ENCODE peak calls at places on chromosomes 13 and 19, in nine cellular contexts. T is pancreas, Z is keratinocyte, Y is uterus, W is heart right ventricle, B is upper lobe of right lung, I is GM23248, Q is mesenchymal stem cell, U is ovary. N is an unnamed sample. For H3K27me3, the result is how much of the 10 kb centered on the place peaks cover.

GRCh38 chr13:50133277-50133953 is 118.2 kb downstream of the KCNRG start:
- DNase-seq in Z (no peak), Q (no peak), I (no peak), T (no peak), W (no peak), Y (no peak), B (no peak), U (no peak), N (no peak)

GRCh38 chr19:29404951-29405727 is 120.7 kb upstream of the VSTM2B start:
- DNase-seq in Z (no peak), Q (no peak), I (peak), T (no peak), Y (peak), U (peak), W (no peak), B (no peak), N (no peak)

GRCh38 chr19:55156202-55157063 is 1.1 kb downstream of the TNNI3 start:
- DNase-seq in B (peak), W (peak), Q (peak), Z (no peak), T (peak), I (peak), U (no peak), Y (no peak), N (no peak)

GRCh38 chr13:22744688-22745452 is 435.9 kb upstream of the SGCG start:
- DNase-seq in B (no peak), U (no peak), Y (no peak), Q (no peak), W (no peak), I (no peak), T (no peak), Z (no peak), N (no peak)

GRCh38 chr13:46149272-46150133 is 32.5 kb downstream of the LCP1 start:
- DNase-seq in Y (no peak), Q (no peak), B (no peak), Z (no peak), T (no peak), U (no peak), W (no peak), I (peak), N (no peak)

GRCh38 chr19:48591021-48591420 is 15.5 kb upstream of the SPACA4 start:
- DNase-seq in I (peak), Q (peak), B (no peak), Y (no peak), Z (no peak), U (no peak), W (no peak), T (no peak), N (no peak)

GRCh38 chr13:98653471-98653985 is 76.6 kb upstream of the STK24 start:
- DNase-seq in B (peak), U (peak), Y (peak), I (peak), Q (peak), W (peak), T (peak), Z (no peak), N (peak)

GRCh38 chr13:111031531-111031961 is 83.6 kb upstream of the ARHGEF7 start:
- DNase-seq in U (no peak), T (no peak), B (no peak), Q (peak), Y (no peak), W (no peak), Z (no peak), I (peak), N (peak)

GRCh38 chr13:95117092-95117491 is 184.2 kb downstream of the ABCC4 start:
- DNase-seq in Q (no peak), U (no peak), B (no peak), Z (no peak), I (no peak), W (no peak), T (no peak), Y (no peak), N (no peak)

GRCh38 chr19:38721977-38722773 is 22.1 kb downstream of the CAPN12 start:
- DNase-seq in W (peak), Q (no peak), Y (no peak), Z (no peak), B (no peak), I (no peak), T (no peak), U (no peak), N (peak)

GRCh38 chr19:35715355-35715809 is 2.4 kb upstream of the KMT2B start:
- DNase-seq in U (no peak), Q (no peak), W (no peak), Y (no peak), T (no peak), B (no peak), Z (no peak), I (no peak), N (no peak)

DNA sequence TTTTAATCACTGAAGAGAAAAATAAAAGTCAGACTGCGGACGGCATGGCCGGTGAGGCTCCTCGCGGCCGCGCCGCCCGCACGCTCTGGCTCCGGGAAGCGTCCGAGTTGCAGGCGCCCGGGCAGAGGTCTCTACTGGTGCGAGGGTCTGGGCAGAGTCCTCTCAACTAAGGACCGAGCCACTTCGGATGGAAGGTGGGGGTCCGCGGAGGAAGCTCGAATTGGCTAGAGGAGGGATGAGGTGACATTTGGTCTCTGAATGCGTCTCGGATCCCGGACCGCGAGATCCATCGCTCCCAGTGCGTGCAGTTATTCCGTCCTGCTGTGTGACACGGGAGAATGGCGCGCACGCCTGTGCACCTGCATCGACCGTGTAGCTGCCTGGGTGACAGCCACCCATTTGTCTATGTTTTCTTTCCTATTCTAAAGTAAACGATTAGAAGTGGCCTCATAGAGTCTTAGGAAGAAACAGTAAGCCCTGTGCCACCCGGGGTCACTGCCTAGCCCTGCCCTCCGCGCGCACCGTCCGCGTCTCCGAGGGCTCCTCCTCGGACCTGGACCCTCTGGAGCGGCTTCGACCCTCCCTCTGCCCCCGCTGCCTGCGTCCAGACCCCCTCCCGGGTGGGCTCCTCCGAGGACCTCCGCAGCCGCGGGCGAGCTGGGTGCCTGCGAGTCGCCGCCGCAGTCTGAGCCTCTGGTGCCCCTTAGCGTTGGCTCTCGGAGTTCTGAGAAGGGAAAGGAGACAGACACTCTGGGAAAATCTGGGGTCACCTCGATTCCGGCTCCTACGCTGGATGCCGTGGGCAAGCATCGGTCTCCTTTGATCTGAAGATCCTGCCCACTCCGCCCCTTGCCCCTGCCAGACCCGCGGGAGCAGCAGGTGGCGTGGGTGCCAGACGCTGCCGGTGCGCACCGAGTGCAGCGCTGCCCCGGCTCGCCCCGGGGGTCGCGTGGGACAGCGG is 347.4 kb downstream of the LIG4 start:
- DNase-seq in U (no peak), I (peak), Y (no peak), Q (peak), B (peak), W (peak), T (peak), Z (no peak), N (peak)
- H3K27me3 ChIP-seq in U (under half), I (under half), Y (under half), Q (under half), B (half or more), W (half or more), T (under half), Z (under half), N (under half)

GRCh38 chr13:112071011-112071901 is 4.3 kb downstream of the SOX1 start:
- DNase-seq in B (no peak), I (no peak), Y (no peak), Q (no peak), Z (no peak), U (no peak), T (no peak), W (no peak), N (no peak)
- H3K27me3 ChIP-seq in B (half or more), I (half or more), Y (under half), Q (half or more), Z (half or more), U (under half), T (under half), W (half or more), N (under half)

GRCh38 chr19:6045108-6045507 is 65.2 kb downstream of the RFX2 start:
- DNase-seq in Q (no peak), I (no peak), Y (peak), B (no peak), W (no peak), U (no peak), T (no peak), Z (no peak), N (no peak)

GRCh38 chr19:6044056-6044805 is 66.1 kb downstream of the RFX2 start:
- DNase-seq in T (no peak), I (no peak), B (no peak), Z (no peak), W (no peak), U (no peak), Y (peak), Q (no peak), N (no peak)

GRCh38 chr19:6041991-6042421 is 64.1 kb upstream of the RANBP3 start:
- DNase-seq in Z (no peak), U (peak), B (no peak), W (no peak), Q (no peak), T (no peak), Y (peak), I (no peak), N (no peak)

GRCh38 chr19:6041071-6041470 is 63.1 kb upstream of the RANBP3 start:
- DNase-seq in T (no peak), Q (no peak), Y (peak), W (no peak), Z (no peak), I (no peak), B (no peak), U (no peak), N (no peak)

DNA sequence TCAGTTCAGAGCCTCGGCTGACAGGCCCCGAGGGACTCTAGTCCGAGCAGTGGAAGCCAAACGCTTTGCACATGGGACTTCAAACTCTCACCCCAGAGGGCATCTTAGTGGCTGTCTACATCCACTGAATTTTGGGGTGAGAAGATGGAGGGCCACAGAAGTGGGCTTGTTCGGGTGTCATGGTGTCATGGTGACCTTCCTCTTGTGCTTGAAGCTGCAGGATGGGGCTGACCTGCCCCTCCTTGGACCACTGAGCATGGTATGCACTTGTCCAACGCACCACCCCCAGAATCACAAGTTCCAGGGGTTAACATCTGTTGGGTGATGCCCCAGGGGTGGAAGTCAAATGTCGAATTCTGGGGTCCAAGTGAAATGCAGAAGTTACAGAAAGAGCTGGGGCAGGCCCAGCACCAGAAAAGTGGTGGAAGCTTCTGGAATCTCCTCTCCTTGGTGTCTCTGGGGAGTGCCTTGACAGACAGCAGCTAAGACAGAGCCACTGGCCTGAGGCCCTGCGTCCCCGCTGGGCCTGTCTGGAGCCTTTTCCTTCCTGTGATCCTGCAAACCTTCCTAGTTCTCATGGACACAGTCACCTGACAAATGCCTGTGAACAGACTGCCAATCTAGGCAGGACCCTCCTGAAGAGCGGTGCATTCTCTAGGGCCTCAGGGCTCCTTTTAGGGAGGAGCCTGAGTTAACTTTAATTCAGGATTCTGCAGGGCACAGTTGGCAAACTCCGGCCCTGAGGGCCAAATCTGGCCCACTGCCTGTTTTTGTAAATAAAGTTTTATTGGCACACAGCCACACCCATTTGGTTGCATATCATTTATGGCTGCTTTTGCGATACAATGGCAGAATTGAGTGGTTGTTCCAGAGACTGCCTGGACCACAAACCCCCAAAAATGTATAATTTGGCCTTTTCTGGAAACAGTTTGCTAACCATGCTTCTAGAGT is 65.1 kb upstream of the RANBP3 start:
- DNase-seq in Z (no peak), T (no peak), B (no peak), Q (no peak), I (no peak), Y (peak), W (no peak), U (no peak), N (no peak)
- H3K27me3 ChIP-seq in Z (under half), T (under half), B (under half), Q (under half), I (under half), Y (under half), W (under half), U (under half), N (under half)

DNA sequence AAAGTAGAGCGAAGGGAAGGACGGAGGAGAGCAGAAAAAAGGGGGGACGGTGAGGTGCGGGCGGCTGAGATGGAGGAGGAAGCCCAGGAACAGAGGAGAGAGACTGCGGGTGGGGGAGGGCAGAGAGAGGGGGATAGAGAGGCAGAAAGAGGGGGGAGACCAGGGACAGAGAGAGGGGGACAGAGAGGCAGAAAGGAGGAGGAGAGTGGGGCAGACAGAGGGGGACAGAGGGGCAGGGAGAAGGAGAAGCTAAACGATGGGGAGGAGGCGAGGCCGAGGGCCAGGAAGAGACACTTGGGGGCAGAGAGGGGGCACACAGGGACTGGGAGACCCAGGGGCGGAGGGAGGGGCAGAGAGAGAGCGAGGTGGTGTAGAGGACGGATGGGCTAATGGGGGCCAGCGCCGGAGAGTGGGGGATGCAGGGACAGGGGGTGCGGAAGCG is 711 bp downstream of the MEIS3 start:
- DNase-seq in B (no peak), Z (no peak), U (no peak), W (no peak), T (no peak), I (peak), Y (no peak), Q (no peak), N (peak)
- H3K27me3 ChIP-seq in B (half or more), Z (half or more), U (under half), W (half or more), T (under half), I (under half), Y (under half), Q (half or more), N (under half)

GRCh38 chr19:9130965-9131364 is 4.2 kb upstream of the OR7G3 start:
- DNase-seq in W (no peak), Y (no peak), Q (peak), T (no peak), Z (no peak), I (no peak), B (no peak), U (no peak), N (no peak)

GRCh38 chr19:9132422-9132821 is 5.7 kb upstream of the OR7G3 start:
- DNase-seq in Y (no peak), I (no peak), U (no peak), B (no peak), T (no peak), Q (no peak), W (no peak), Z (no peak), N (no peak)

GRCh38 chr19:9128171-9128570 is 1.4 kb upstream of the OR7G3 start:
- DNase-seq in Q (peak), I (peak), Y (no peak), W (no peak), Z (no peak), U (no peak), B (no peak), T (no peak), N (no peak)

GRCh38 chr19:9126900-9127405 is at the start of gene OR7G3:
- DNase-seq in I (no peak), Z (no peak), W (no peak), T (no peak), Y (no peak), U (no peak), Q (no peak), B (no peak), N (no peak)
- H3K27me3 ChIP-seq in I (under half), Z (under half), W (under half), T (under half), Y (under half), U (under half), Q (under half), B (under half), N (under half)

GRCh38 chr19:41879670-41880328 is 2.7 kb downstream of the CD79A start:
- DNase-seq in Y (no peak), Q (no peak), W (no peak), B (no peak), I (no peak), Z (no peak), T (no peak), U (no peak), N (no peak)
- H3K27me3 ChIP-seq in Y (under half), Q (under half), W (under half), B (under half), I (under half), Z (under half), T (under half), U (under half), N (under half)

GRCh38 chr19:45467456-45468158 is at the start of gene FOSB:
- DNase-seq in W (peak), U (peak), Y (peak), Q (peak), T (peak), I (peak), B (peak), Z (no peak), N (peak)
- H3K27me3 ChIP-seq in W (under half), U (under half), Y (under half), Q (under half), T (under half), I (under half), B (under half), Z (under half), N (under half)

GRCh38 chr13:73069206-73069815 is 10.5 kb downstream of the KLF5 start:
- DNase-seq in W (no peak), Q (no peak), Y (no peak), U (no peak), T (no peak), B (no peak), I (no peak), Z (no peak), N (no peak)
- H3K27me3 ChIP-seq in W (under half), Q (under half), Y (under half), U (under half), T (under half), B (under half), I (under half), Z (under half), N (under half)

DNA sequence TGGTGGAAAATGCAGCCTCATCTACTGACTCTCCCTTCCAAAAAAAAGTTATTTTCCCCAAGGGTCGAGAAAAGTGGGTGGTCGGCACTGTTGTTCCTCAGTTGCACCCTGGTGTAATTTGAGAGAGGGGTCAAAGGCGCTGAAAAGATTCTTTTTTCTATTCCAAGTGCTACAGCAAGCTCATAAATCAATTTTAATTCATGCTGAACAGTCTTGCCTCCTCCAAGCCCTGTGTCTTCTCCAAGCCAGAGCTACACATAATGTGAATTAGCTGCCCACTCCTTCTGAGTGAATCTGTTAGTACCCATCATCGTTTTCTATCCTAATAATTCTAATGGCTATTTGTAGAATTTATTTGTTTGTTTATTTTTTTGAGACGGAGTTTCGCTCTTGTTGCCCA is 821 bp downstream of the SLC25A15 start:
- DNase-seq in Z (no peak), B (no peak), T (no peak), Y (no peak), I (no peak), Q (no peak), W (no peak), U (no peak), N (no peak)
- H3K27me3 ChIP-seq in Z (under half), B (under half), T (under half), Y (under half), I (under half), Q (under half), W (under half), U (under half), N (under half)